ENCODE peak calls at places on chromosomes 4 and X, in six cellular contexts. F is breast epithelium, K is endothelial cell of umbilical vein, L is Peyer's patch, T is hepatocyte, O is pancreas. I is an unnamed sample.

GRCh38 chrX:35682481-35682880 is 115.7 kb upstream of the MAGEB16 start:
- DNase-seq in O (no peak), T (no peak), F (no peak), L (no peak), K (no peak), I (no peak)

GRCh38 chr4:128516568-128516967 is 229.0 kb upstream of the PGRMC2 start:
- DNase-seq in T (peak), F (no peak), K (peak), O (no peak), L (no peak), I (no peak)

GRCh38 chr4:86564795-86565194 is 29.3 kb upstream of the PTPN13 start:
- DNase-seq in O (no peak), T (no peak), F (no peak), L (no peak), K (no peak), I (no peak)

GRCh38 chr4:3193531-3194203 is 55.3 kb upstream of the MSANTD1 start:
- DNase-seq in K (peak), F (no peak), O (no peak), L (no peak), T (no peak), I (no peak)

GRCh38 chr4:53043900-53044650 is 182.0 kb downstream of the RASL11B start:
- DNase-seq in T (peak), F (no peak), O (no peak), K (no peak), L (no peak), I (no peak)

GRCh38 chr4:69038582-69038981 is 57.7 kb upstream of the UGT2B7 start:
- DNase-seq in T (no peak), L (peak), F (no peak), O (no peak), K (peak), I (peak)

GRCh38 chr4:141132689-141133145 is 552 bp downstream of the RNF150 start:
- DNase-seq in K (no peak), O (peak), L (no peak), F (no peak), T (peak), I (peak)

GRCh38 chr4:29310252-29310651 is 1409.9 kb upstream of the PCDH7 start:
- DNase-seq in O (no peak), K (peak), T (no peak), F (no peak), L (no peak), I (peak)

DNA sequence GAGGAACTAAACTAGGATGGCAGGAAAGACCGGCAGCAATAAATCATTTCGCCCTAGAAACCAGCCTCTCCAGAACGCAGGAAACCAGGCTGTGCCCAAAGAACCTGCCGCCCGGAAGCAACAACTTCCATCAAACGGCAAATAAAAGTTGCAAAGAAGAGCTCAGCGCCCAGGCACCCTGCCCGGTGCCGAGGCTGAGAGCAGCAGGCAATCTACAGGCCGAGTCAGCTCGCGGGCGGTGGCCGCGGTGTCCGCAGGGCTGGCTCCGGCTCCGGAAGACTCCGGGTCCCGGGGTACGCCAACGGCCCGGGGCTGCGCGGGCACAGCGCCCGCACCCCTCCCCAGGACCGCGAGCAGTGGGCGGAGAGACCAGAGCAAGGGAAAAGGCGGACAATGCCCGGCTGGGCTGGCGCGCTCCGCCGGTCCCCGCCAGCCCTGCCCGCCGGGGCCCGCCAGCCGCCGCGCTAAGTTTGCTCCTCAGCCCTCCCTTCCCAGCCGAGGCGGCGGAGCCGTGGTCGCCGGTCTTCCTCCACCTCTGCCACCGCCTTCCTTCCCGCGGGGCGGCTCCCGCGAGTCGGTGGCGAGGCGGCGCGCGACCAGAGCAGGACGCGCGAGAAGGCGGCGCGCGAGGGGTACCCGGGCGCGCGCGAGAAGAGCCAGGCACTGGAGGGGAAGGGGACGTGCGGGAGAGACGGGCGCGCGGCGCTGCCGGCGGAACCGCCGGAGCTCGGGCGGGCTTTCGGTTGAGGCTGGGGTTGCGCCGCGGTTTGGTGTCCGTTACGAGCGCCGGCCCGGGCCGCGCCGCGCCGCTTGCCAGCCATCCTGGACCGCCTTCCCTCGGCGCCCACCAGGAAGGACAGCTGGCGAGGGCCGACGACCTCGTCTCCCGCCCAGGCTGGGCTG is 733 bp downstream of the FRYL start:
- DNase-seq in L (peak), K (peak), T (peak), F (peak), O (peak), I (peak)
- TF ChIP-seq CTCF in L (no peak), K (no peak), T (peak), F (no peak), O (no peak), I (no peak)

DNA sequence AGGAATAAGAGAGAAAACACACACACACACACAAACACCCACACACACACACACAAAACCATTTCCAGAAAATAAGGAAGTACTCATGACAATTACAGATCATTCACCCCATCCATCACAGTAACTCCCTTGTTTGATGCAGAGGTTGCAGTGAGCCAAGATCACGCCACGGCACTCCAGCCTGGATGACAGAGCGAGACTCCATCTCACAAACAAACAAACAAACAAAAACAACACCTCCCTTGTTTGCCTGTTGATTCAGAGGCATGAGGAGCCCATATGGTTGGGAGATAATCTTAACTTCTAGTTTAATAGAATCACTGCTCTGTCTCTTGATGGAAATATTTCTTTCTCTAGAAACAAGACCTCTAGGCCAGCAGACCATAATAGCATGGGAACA is 2043.5 kb upstream of the AGA start:
- DNase-seq in T (no peak), O (no peak), F (no peak), K (no peak), L (no peak), I (no peak)
- H3K27ac ChIP-seq in T (no peak), O (no peak), F (no peak), K (no peak), L (no peak), I (no peak)

DNA sequence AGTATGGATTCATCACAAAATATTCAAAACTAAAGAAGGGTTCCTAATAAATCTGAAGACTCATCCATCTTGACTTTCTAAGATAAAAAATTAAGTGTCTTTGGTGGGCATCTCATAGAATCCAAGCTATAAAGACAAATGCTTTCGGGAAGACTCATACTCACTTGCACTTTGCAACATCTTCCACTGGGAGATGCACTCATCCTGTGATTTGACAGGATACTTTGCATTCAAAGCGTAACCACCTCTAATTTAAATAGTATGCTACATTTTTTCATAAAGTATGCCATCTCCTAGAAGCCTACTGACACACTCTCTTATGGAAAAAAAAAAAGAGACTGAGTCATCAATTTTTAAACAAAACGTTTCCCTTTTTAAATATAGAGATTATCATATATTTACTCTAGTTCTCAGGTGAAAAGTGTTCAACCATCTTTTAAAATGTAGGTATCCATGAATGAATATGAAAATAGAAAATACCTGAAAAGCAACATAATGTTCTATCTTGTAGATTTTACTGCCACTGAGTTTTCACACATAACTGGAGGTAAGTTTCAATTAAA is 119.6 kb downstream of the KLHL13 start:
- DNase-seq in O (no peak), K (peak), T (no peak), L (no peak), F (no peak), I (no peak)
- TF ChIP-seq CTCF in O (no peak), K (no peak), T (peak), L (peak), F (no peak), I (peak)

DNA sequence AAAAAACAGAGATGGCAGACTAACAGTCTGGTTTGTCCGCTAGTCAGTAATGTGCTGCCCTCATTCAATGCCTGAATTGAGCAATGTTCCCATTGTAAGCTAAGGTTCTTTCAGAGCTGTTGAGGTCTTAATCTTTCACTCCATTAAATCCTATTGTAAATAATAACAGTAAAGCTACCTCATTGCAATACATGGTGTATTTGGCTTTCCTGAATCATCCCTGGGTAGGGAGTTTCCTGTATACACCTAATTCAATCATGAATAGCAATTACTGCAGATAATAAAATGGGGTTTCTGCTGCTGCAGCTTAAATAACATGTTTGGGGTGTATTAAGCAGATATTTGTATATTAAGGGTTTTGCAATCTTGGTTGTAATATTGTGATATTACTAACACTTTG is 1100.2 kb upstream of the INTU start:
- DNase-seq in K (no peak), T (no peak), O (no peak), F (no peak), L (no peak), I (no peak)
- H3K27ac ChIP-seq in K (no peak), T (no peak), O (no peak), F (no peak), L (no peak), I (no peak)

GRCh38 chr4:63580796-63581475 is 828.3 kb downstream of the TECRL start:
- DNase-seq in O (no peak), T (no peak), L (no peak), K (no peak), F (no peak), I (no peak)

GRCh38 chr4:63583561-63583960 is 825.7 kb downstream of the TECRL start:
- DNase-seq in L (no peak), O (no peak), F (no peak), T (no peak), K (no peak), I (no peak)

GRCh38 chr4:63582997-63583396 is 826.3 kb downstream of the TECRL start:
- DNase-seq in F (no peak), T (no peak), O (no peak), K (no peak), L (no peak), I (no peak)

GRCh38 chr4:63578383-63578782 is 830.9 kb downstream of the TECRL start:
- DNase-seq in F (no peak), T (no peak), K (no peak), O (no peak), L (no peak), I (no peak)
- TF ChIP-seq CTCF in F (no peak), T (no peak), K (no peak), O (no peak), L (no peak), I (no peak)

GRCh38 chrX:12996934-12997435 is 22.1 kb downstream of the TMSB4X start:
- DNase-seq in K (no peak), O (no peak), T (no peak), L (no peak), F (no peak), I (no peak)

GRCh38 chrX:13001097-13001496 is 26.2 kb downstream of the TMSB4X start:
- DNase-seq in L (no peak), K (no peak), F (no peak), T (no peak), O (no peak), I (no peak)

GRCh38 chrX:12997898-12998687 is 23.2 kb downstream of the TMSB4X start:
- DNase-seq in K (peak), L (no peak), F (no peak), T (no peak), O (peak), I (no peak)

GRCh38 chrX:13000311-13000811 is 25.5 kb downstream of the TMSB4X start:
- DNase-seq in F (no peak), L (peak), O (no peak), T (no peak), K (no peak), I (no peak)

GRCh38 chrX:12999422-12999821 is 24.5 kb downstream of the TMSB4X start:
- DNase-seq in K (no peak), L (peak), T (no peak), F (no peak), O (no peak), I (peak)
- H3K27ac ChIP-seq in K (no peak), L (peak), T (no peak), F (peak), O (no peak), I (no peak)

DNA sequence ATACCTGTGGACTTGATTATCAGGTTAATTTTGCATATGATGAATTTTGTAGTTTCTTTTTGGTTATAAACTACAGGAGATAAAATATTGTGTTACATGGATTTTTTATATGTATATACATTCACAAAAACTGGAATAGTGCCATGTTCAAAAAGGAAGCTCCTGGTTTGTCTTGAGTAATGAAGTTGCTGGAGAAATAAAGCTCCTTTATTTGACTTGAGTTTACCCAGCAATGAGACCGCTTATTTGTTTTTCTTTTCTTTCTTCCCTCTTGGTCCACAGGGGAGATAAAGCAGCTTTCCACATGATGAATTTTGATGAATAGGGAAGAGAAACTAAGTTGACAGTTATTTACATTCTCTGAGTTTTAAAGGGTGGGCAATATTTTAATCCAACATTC is 176.6 kb downstream of the GPM6A start:
- DNase-seq in T (no peak), K (no peak), O (no peak), L (no peak), F (no peak), I (no peak)
- TF ChIP-seq CTCF in T (no peak), K (no peak), O (no peak), L (no peak), F (no peak), I (no peak)

GRCh38 chr4:151685303-151685702 is 75.5 kb downstream of the GATB start:
- DNase-seq in K (no peak), L (no peak), O (no peak), T (no peak), F (no peak), I (no peak)
- H3K27ac ChIP-seq in K (no peak), L (no peak), O (no peak), T (no peak), F (no peak), I (no peak)